ENCODE peak calls at places on chromosomes 5 and 9, in six cellular contexts. One of them, this sample, is unnamed.

GRCh38 chr5:173764321-173765029 is 123.7 kb upstream of the CPEB4 start:
- DNase-seq in HCT116: peak; percentile 94
- DNase-seq in endothelial cell of umbilical vein: peak; percentile 92
- DNase-seq in GM06990: no peak
- DNase-seq in WERI-Rb-1: peak; percentile 39
- DNase-seq in stomach: peak; percentile 84
- DNase-seq in this sample: peak; percentile 97

GRCh38 chr9:113398796-113399195 is 2.3 kb downstream of the ALAD start:
- DNase-seq in HCT116: no peak
- DNase-seq in endothelial cell of umbilical vein: no peak
- DNase-seq in GM06990: no peak
- DNase-seq in WERI-Rb-1: no peak
- DNase-seq in stomach: no peak
- DNase-seq in this sample: peak; percentile 10

GRCh38 chr5:120465281-120465961 is 1.3 kb downstream of the PRR16 start:
- DNase-seq in HCT116: no peak
- DNase-seq in endothelial cell of umbilical vein: no peak
- DNase-seq in GM06990: no peak
- DNase-seq in WERI-Rb-1: peak; percentile 33
- DNase-seq in stomach: no peak
- DNase-seq in this sample: peak; percentile 68

GRCh38 chr9:131180454-131180853 is 55.1 kb downstream of the NUP214 start:
- DNase-seq in HCT116: no peak
- DNase-seq in endothelial cell of umbilical vein: no peak
- DNase-seq in GM06990: no peak
- DNase-seq in WERI-Rb-1: no peak
- DNase-seq in stomach: no peak
- DNase-seq in this sample: peak; percentile 84

GRCh38 chr5:131461742-131462141 is 173.3 kb downstream of the RAPGEF6 start:
- DNase-seq in HCT116: no peak
- DNase-seq in endothelial cell of umbilical vein: no peak
- DNase-seq in GM06990: no peak
- DNase-seq in WERI-Rb-1: no peak
- DNase-seq in stomach: no peak
- DNase-seq in this sample: no peak

GRCh38 chr5:151569132-151570046 is 21.7 kb downstream of the FAT2 start:
- DNase-seq in HCT116: no peak
- DNase-seq in endothelial cell of umbilical vein: no peak
- DNase-seq in GM06990: no peak
- DNase-seq in WERI-Rb-1: no peak
- DNase-seq in stomach: no peak
- DNase-seq in this sample: peak; percentile 37

GRCh38 chr9:70602364-70603019 is 188.0 kb upstream of the KLF9 start:
- DNase-seq in HCT116: peak; percentile 65
- DNase-seq in endothelial cell of umbilical vein: peak; percentile 87
- DNase-seq in GM06990: no peak
- DNase-seq in WERI-Rb-1: peak; percentile 56
- DNase-seq in stomach: peak; percentile 59
- DNase-seq in this sample: peak; percentile 93

GRCh38 chr9:68979538-68980314 is 34.2 kb downstream of the PRKACG start:
- DNase-seq in HCT116: no peak
- DNase-seq in endothelial cell of umbilical vein: no peak
- DNase-seq in GM06990: no peak
- DNase-seq in WERI-Rb-1: no peak
- DNase-seq in stomach: no peak
- DNase-seq in this sample: no peak

GRCh38 chr5:96995419-96995818 is 59.5 kb downstream of the LNPEP start:
- DNase-seq in HCT116: no peak
- DNase-seq in endothelial cell of umbilical vein: no peak
- DNase-seq in GM06990: no peak
- DNase-seq in WERI-Rb-1: no peak
- DNase-seq in stomach: no peak
- DNase-seq in this sample: no peak

GRCh38 chr5:84411832-84412605 is 27.3 kb upstream of the EDIL3 start:
- DNase-seq in HCT116: no peak
- DNase-seq in endothelial cell of umbilical vein: no peak
- DNase-seq in GM06990: no peak
- DNase-seq in WERI-Rb-1: peak; percentile 78
- DNase-seq in stomach: no peak
- DNase-seq in this sample: peak; percentile 16
- TF ChIP-seq CTCF in HCT116: no peak
- TF ChIP-seq CTCF in endothelial cell of umbilical vein: no peak
- TF ChIP-seq CTCF in GM06990: no peak
- TF ChIP-seq CTCF in WERI-Rb-1: no peak
- TF ChIP-seq CTCF in stomach: no peak
- TF ChIP-seq CTCF in this sample: no peak

GRCh38 chr5:118791986-118792734 is 196.2 kb downstream of the DTWD2 start:
- DNase-seq in HCT116: peak; percentile 45
- DNase-seq in endothelial cell of umbilical vein: peak; percentile 66
- DNase-seq in GM06990: peak; percentile 12
- DNase-seq in WERI-Rb-1: peak; percentile 33
- DNase-seq in stomach: peak; percentile 30
- DNase-seq in this sample: peak; percentile 86
- H3K4me3 ChIP-seq in HCT116: no peak overlapping the region
- H3K4me3 ChIP-seq in endothelial cell of umbilical vein: no peak overlapping the region
- H3K4me3 ChIP-seq in GM06990: no peak overlapping the region
- H3K4me3 ChIP-seq in WERI-Rb-1: no peak overlapping the region
- H3K4me3 ChIP-seq in stomach: no peak overlapping the region
- H3K4me3 ChIP-seq in this sample: no peak overlapping the region

GRCh38 chr5:180627386-180628120 is 21.8 kb downstream of the FLT4 start:
- DNase-seq in HCT116: no peak
- DNase-seq in endothelial cell of umbilical vein: no peak
- DNase-seq in GM06990: no peak
- DNase-seq in WERI-Rb-1: no peak
- DNase-seq in stomach: no peak
- DNase-seq in this sample: no peak
- TF ChIP-seq CTCF in HCT116: no peak
- TF ChIP-seq CTCF in endothelial cell of umbilical vein: no peak
- TF ChIP-seq CTCF in GM06990: no peak
- TF ChIP-seq CTCF in WERI-Rb-1: no peak
- TF ChIP-seq CTCF in stomach: no peak
- TF ChIP-seq CTCF in this sample: no peak

GRCh38 chr5:17413691-17414090 is 84.3 kb upstream of the TAF11L2 start:
- DNase-seq in HCT116: no peak
- DNase-seq in endothelial cell of umbilical vein: no peak
- DNase-seq in GM06990: no peak
- DNase-seq in WERI-Rb-1: no peak
- DNase-seq in stomach: no peak
- DNase-seq in this sample: no peak
- H3K4me3 ChIP-seq in HCT116: no peak overlapping the region
- H3K4me3 ChIP-seq in endothelial cell of umbilical vein: no peak overlapping the region
- H3K4me3 ChIP-seq in GM06990: no peak overlapping the region
- H3K4me3 ChIP-seq in WERI-Rb-1: peak overlapping the region; percentile 27
- H3K4me3 ChIP-seq in stomach: no peak overlapping the region
- H3K4me3 ChIP-seq in this sample: no peak overlapping the region

This sample was measured in cardiac fibroblast.